ENCODE peak calls at places on chromosomes 16 and 17, in five cellular contexts. E is fibroblast of villous mesenchyme, R is brain microvascular endothelial cell, Q is fibroblast of lung, B is cardiac fibroblast. J is an unnamed sample.

GRCh38 chr16:46763147-46763546 is 15.0 kb upstream of the MYLK3 start:
- DNase-seq in E (no peak), R (no peak), Q (no peak), B (peak), J (no peak)

GRCh38 chr16:23865853-23866252 is 30.1 kb downstream of the PRKCB start:
- DNase-seq in E (no peak), R (no peak), Q (no peak), B (no peak), J (no peak)

GRCh38 chr16:7137560-7138330 is 194.9 kb upstream of the RBFOX1 start:
- DNase-seq in E (no peak), R (no peak), Q (no peak), B (no peak), J (no peak)

GRCh38 chr16:89375021-89375420 is 115.3 kb downstream of the ANKRD11 start:
- DNase-seq in E (peak), R (no peak), Q (peak), B (no peak), J (no peak)

GRCh38 chr17:51486885-51487520 is 226.7 kb downstream of the UTP18 start:
- DNase-seq in E (no peak), R (no peak), Q (no peak), B (no peak), J (no peak)

GRCh38 chr17:44354582-44355309 is 8.9 kb downstream of the FAM171A2 start:
- DNase-seq in E (no peak), R (no peak), Q (no peak), B (no peak), J (no peak)

GRCh38 chr16:23119570-23119969 is 29.7 kb downstream of the USP31 start:
- DNase-seq in E (peak), R (peak), Q (peak), B (peak), J (peak)

GRCh38 chr17:59190806-59191205 is 19.0 kb upstream of the SMG8 start:
- DNase-seq in E (no peak), R (no peak), Q (no peak), B (no peak), J (no peak)

GRCh38 chr17:40647549-40648325 is at the start of gene SMARCE1:
- DNase-seq in E (peak), R (peak), Q (peak), B (peak), J (peak)

GRCh38 chr16:70738083-70738977 is 52.5 kb upstream of the MTSS2 start:
- DNase-seq in E (peak), R (peak), Q (peak), B (peak), J (no peak)

GRCh38 chr17:34797724-34798123 is 163.5 kb downstream of the CCT6B start:
- DNase-seq in E (peak), R (peak), Q (peak), B (peak), J (no peak)

GRCh38 chr17:77959216-77959925 is 868 bp downstream of the TNRC6C start:
- DNase-seq in E (peak), R (peak), Q (peak), B (peak), J (no peak)

GRCh38 chr16:57795431-57795878 is 6.8 kb downstream of the KIFC3 start:
- DNase-seq in E (peak), R (no peak), Q (peak), B (peak), J (no peak)

GRCh38 chr17:77458202-77459017 is 317.6 kb downstream of the SEC14L1 start:
- DNase-seq in E (no peak), R (no peak), Q (no peak), B (no peak), J (no peak)

GRCh38 chr16:27222499-27223225 is 19.3 kb downstream of the KDM8 start:
- DNase-seq in E (peak), R (no peak), Q (peak), B (peak), J (no peak)

GRCh38 chr16:88914750-88915368 is 48.4 kb upstream of the PABPN1L start:
- DNase-seq in E (peak), R (no peak), Q (peak), B (peak), J (peak)

GRCh38 chr17:79627184-79627765 is 16.4 kb upstream of the RBFOX3 start:
- DNase-seq in E (no peak), R (no peak), Q (no peak), B (no peak), J (no peak)

GRCh38 chr17:35214192-35214591 is 20.0 kb upstream of the SLC35G3 start:
- DNase-seq in E (no peak), R (no peak), Q (no peak), B (no peak), J (no peak)

GRCh38 chr17:17516315-17516930 is 20.2 kb upstream of the RASD1 start:
- DNase-seq in E (no peak), R (no peak), Q (no peak), B (no peak), J (no peak)

GRCh38 chr17:7818746-7819645 is 15.0 kb upstream of the KDM6B start:
- DNase-seq in E (no peak), R (no peak), Q (no peak), B (no peak), J (no peak)

GRCh38 chr17:19935169-19935568 is 42.5 kb downstream of the AKAP10 start:
- DNase-seq in E (no peak), R (peak), Q (peak), B (no peak), J (no peak)

GRCh38 chr17:60749050-60749449 is 71.4 kb downstream of the BCAS3 start:
- DNase-seq in E (no peak), R (no peak), Q (no peak), B (no peak), J (no peak)

GRCh38 chr16:54940279-54940604 is 9.6 kb downstream of the IRX5 start:
- DNase-seq in E (no peak), R (no peak), Q (no peak), B (no peak), J (no peak)

GRCh38 chr17:78346605-78347250 is 13.1 kb downstream of the SOCS3 start:
- DNase-seq in E (no peak), R (no peak), Q (no peak), B (no peak), J (no peak)

GRCh38 chr17:46191332-46192210 is 1.7 kb downstream of the KANSL1 start:
- DNase-seq in E (peak), R (no peak), Q (peak), B (peak), J (no peak)

GRCh38 chr17:19387921-19388521 is 1.0 kb upstream of the MFAP4 start:
- DNase-seq in E (peak), R (no peak), Q (peak), B (no peak), J (peak)

GRCh38 chr17:68613739-68614298 is 12.7 kb upstream of the FAM20A start:
- DNase-seq in E (peak), R (peak), Q (peak), B (peak), J (no peak)

GRCh38 chr17:38510424-38511125 is 82.3 kb downstream of the ARHGAP23 start:
- DNase-seq in E (no peak), R (no peak), Q (peak), B (peak), J (no peak)

GRCh38 chr17:82863941-82864720 is 24.3 kb upstream of the ZNF750 start:
- DNase-seq in E (peak), R (peak), Q (peak), B (peak), J (peak)

GRCh38 chr16:56279132-56279531 is 87.8 kb downstream of the GNAO1 start:
- DNase-seq in E (no peak), R (no peak), Q (no peak), B (no peak), J (no peak)

GRCh38 chr17:22511431-22511830 is 819.1 kb downstream of the KCNJ18 start:
- DNase-seq in E (no peak), R (no peak), Q (no peak), B (no peak), J (no peak)

GRCh38 chr17:58200024-58200633 is 7.6 kb downstream of the EPX start:
- DNase-seq in E (peak), R (peak), Q (peak), B (peak), J (no peak)

GRCh38 chr17:54891176-54891821 is 9.4 kb upstream of the TOM1L1 start:
- DNase-seq in E (peak), R (peak), Q (peak), B (peak), J (peak)

GRCh38 chr17:30376621-30377452 is 1.9 kb upstream of the CPD start:
- DNase-seq in E (peak), R (peak), Q (peak), B (peak), J (peak)

GRCh38 chr17:50631908-50632571 is 2.6 kb upstream of the ABCC3 start:
- DNase-seq in E (no peak), R (no peak), Q (no peak), B (no peak), J (no peak)

DNA sequence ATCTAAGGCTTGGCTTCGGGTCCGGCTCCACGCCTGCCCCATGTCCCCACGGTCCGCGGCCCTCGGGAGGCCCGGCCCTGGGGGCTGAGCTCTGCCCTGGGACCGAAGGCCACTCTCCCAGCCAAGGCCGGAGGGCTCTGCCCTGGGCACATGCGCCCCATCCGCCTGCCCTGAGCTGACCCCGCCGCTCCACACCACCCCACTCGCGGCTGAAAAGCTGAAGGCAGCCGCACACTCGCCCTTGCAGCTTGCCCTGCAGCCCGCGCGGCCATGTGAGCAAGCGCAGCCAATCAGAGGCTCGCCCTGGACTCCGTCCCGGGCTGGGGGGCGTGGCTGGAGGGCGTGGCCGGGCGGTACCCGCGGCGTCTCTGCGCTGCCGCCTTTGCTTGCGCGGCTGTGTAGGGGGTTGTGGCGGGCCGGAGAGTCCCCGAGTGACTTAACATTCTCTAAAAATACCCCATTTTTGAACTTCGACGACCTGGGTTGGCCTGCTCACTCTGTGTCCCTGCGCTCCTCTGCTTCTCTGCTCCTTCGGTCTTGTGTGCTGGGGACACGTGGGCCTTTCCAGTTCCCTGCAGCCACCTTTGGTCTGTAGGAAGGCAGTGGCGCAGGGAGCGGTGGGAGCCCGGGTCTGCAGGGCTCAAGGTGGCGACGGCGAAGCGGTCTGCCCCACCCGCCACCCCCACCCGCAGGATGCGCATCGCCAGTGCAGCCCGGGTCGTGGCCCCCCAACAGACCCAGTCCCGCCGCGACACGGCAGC is 8.8 kb upstream of the MAP2K3 start:
- DNase-seq in E (peak), R (peak), Q (peak), B (peak), J (no peak)
- TF ChIP-seq CTCF in E (no peak), R (no peak), Q (no peak), B (no peak), J (no peak)

GRCh38 chr16:10692470-10692869 is 2.3 kb downstream of the TEKT5 start:
- DNase-seq in E (no peak), R (no peak), Q (no peak), B (no peak), J (no peak)

GRCh38 chr16:10688726-10689125 is 6.0 kb downstream of the TEKT5 start:
- DNase-seq in E (no peak), R (no peak), Q (no peak), B (no peak), J (no peak)

GRCh38 chr16:10685709-10686108 is 9.0 kb downstream of the TEKT5 start:
- DNase-seq in E (no peak), R (no peak), Q (no peak), B (no peak), J (no peak)

GRCh38 chr16:10684541-10685151 is 10.1 kb downstream of the TEKT5 start:
- DNase-seq in E (no peak), R (no peak), Q (no peak), B (no peak), J (no peak)

GRCh38 chr16:10688291-10688690 is 6.4 kb downstream of the TEKT5 start:
- DNase-seq in E (no peak), R (no peak), Q (no peak), B (no peak), J (no peak)
- H3K4me3 ChIP-seq in E (no peak), R (no peak), Q (no peak), B (no peak), J (no peak)

GRCh38 chr16:17245727-17246576 is 224.8 kb downstream of the XYLT1 start:
- DNase-seq in E (no peak), R (no peak), Q (no peak), B (no peak), J (no peak)

GRCh38 chr16:17252064-17252463 is 218.7 kb downstream of the XYLT1 start:
- DNase-seq in E (no peak), R (no peak), Q (no peak), B (no peak), J (no peak)

GRCh38 chr16:17246577-17246885 is 224.2 kb downstream of the XYLT1 start:
- DNase-seq in E (no peak), R (no peak), Q (no peak), B (no peak), J (no peak)

GRCh38 chr16:17246974-17247718 is 223.6 kb downstream of the XYLT1 start:
- DNase-seq in E (no peak), R (no peak), Q (no peak), B (no peak), J (no peak)

GRCh38 chr16:17251496-17251895 is 219.3 kb downstream of the XYLT1 start:
- DNase-seq in E (no peak), R (no peak), Q (no peak), B (no peak), J (no peak)
- TF ChIP-seq CTCF in E (no peak), R (no peak), Q (no peak), B (no peak), J (no peak)

GRCh38 chr16:667113-667779 is 686 bp upstream of the RHOT2 start:
- DNase-seq in E (no peak), R (no peak), Q (no peak), B (no peak), J (no peak)
- H3K4me3 ChIP-seq in E (no peak), R (no peak), Q (no peak), B (no peak), J (no peak)

DNA sequence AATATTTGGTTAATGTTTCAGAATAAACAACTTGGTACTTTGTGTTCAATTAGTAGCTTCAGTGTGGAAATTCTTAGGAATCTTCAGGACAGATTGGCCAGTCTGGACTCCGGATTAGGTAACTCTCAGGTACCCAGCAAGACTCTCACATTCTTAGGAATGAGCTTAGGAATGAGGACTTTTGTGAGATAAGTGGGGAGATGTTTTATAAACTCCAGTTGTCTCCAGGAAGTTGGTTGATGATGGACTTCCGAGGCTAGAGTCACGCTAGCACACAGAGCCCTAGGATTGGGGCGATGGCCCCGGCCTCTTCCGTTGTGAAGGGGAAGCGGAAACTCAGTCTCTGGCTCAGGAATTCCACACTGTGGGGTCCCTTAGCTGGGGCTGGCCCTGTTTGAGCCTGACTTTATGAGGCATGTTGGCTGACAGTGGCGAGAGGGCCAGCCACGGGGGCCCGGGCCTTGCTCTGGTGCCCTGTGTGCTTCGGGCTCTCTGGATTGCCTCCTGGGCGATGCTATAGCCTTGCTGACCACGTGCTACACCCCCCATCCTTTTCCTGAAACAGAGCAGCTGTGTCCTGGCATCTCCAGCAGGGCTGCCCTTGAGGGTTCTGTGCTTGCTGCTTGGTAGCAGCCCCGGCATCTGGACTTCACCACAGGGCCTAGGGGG is 32.4 kb downstream of the RAB11FIP3 start:
- DNase-seq in E (peak), R (peak), Q (no peak), B (peak), J (no peak)
- TF ChIP-seq CTCF in E (no peak), R (no peak), Q (no peak), B (no peak), J (no peak)

GRCh38 chr17:36931096-36931696 is 6.1 kb upstream of the LHX1 start:
- DNase-seq in E (no peak), R (no peak), Q (no peak), B (no peak), J (no peak)
- H3K4me3 ChIP-seq in E (no peak), R (no peak), Q (no peak), B (no peak), J (no peak)

DNA sequence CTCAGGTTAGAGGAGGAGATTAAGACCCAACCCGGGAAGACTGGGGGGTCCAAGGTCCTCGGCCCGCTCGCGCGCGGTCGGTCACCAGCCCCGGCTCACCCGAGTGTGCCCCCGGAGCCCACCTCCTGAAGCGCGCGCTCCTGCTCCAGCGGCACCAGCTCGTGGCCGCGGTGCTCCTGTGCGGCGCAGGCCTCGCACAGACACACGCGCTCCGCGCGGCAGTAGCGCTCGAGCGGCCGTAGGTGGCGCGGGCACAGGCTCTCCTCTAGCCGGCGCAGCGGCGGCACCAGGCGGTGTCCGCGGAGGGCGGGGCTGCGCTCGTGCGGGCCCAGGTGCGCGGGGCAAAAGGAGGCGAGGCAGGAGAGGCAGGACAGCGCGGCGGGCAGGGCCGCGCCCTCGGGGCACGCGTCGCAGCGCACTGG is 618 bp downstream of the TRIM47 start:
- DNase-seq in E (peak), R (peak), Q (peak), B (peak), J (no peak)
- TF ChIP-seq CTCF in E (peak), R (peak), Q (peak), B (peak), J (peak)

GRCh38 chr16:78900039-78900811 is 700.3 kb downstream of the MAF start:
- DNase-seq in E (peak), R (no peak), Q (no peak), B (no peak), J (no peak)

GRCh38 chr16:78902291-78902690 is 698.2 kb downstream of the MAF start:
- DNase-seq in E (no peak), R (no peak), Q (no peak), B (no peak), J (no peak)

GRCh38 chr16:78897299-78897698 is 703.2 kb downstream of the MAF start:
- DNase-seq in E (no peak), R (no peak), Q (no peak), B (no peak), J (no peak)

GRCh38 chr16:78906135-78906534 is 694.4 kb downstream of the MAF start:
- DNase-seq in E (no peak), R (no peak), Q (no peak), B (no peak), J (no peak)

GRCh38 chr16:78903237-78903636 is 697.3 kb downstream of the MAF start:
- DNase-seq in E (no peak), R (no peak), Q (no peak), B (no peak), J (no peak)
- H3K4me3 ChIP-seq in E (no peak), R (no peak), Q (no peak), B (no peak), J (no peak)